ENCODE peak calls at places on chromosome 14, in ten cellular contexts. O, W, F, S, D, L, Y, U, C and P are unnamed samples.

GRCh38 chr14:89182326-89182725 is 234.7 kb downstream of the FOXN3 start:
- DNase-seq in L (no peak), O (no peak), D (no peak), C (no peak), Y (no peak), W (no peak), F (no peak), U (no peak), S (no peak), P (no peak)

GRCh38 chr14:26597136-26598080 is at the start of gene NOVA1:
- DNase-seq in L (no peak), F (peak), C (no peak), S (peak), Y (no peak), U (peak), D (no peak), W (no peak), O (no peak), P (no peak)

GRCh38 chr14:85531594-85532391 is 1.8 kb downstream of the FLRT2 start:
- DNase-seq in W (no peak), L (peak), O (no peak), D (no peak), Y (peak), F (peak), S (peak), U (peak), C (peak), P (no peak)

GRCh38 chr14:57486767-57487379 is 6.8 kb downstream of the CCDC198 start:
- DNase-seq in Y (peak), D (peak), L (no peak), S (peak), F (peak), U (no peak), C (peak), O (peak), W (no peak), P (no peak)

GRCh38 chr14:89719371-89720075 is 235.0 kb downstream of the EFCAB11 start:
- DNase-seq in U (no peak), L (no peak), Y (no peak), D (no peak), W (no peak), F (no peak), S (no peak), O (no peak), C (no peak), P (no peak)

GRCh38 chr14:70425349-70425748 is 8.5 kb upstream of the SYNJ2BP start:
- DNase-seq in D (no peak), L (no peak), W (no peak), Y (no peak), C (no peak), O (no peak), U (no peak), F (no peak), S (no peak), P (no peak)

GRCh38 chr14:71140157-71140556 is 232.9 kb downstream of the PCNX1 start:
- DNase-seq in F (no peak), O (no peak), L (no peak), W (no peak), S (no peak), D (no peak), C (no peak), U (no peak), Y (no peak), P (no peak)

GRCh38 chr14:95185452-95186392 is 28.4 kb upstream of the DICER1 start:
- DNase-seq in Y (peak), O (no peak), U (peak), W (no peak), S (peak), F (peak), C (peak), D (no peak), L (no peak), P (no peak)

GRCh38 chr14:23951590-23952143 is 1.9 kb upstream of the DHRS4 start:
- DNase-seq in S (no peak), U (no peak), Y (no peak), L (no peak), F (peak), D (no peak), O (no peak), W (no peak), C (no peak), P (no peak)

GRCh38 chr14:97306133-97306784 is 509.1 kb downstream of the VRK1 start:
- DNase-seq in L (no peak), D (peak), C (no peak), Y (no peak), S (no peak), W (no peak), O (no peak), U (no peak), F (no peak), P (peak)

GRCh38 chr14:59200214-59200613 is 11.7 kb downstream of the DAAM1 start:
- DNase-seq in S (no peak), O (no peak), C (no peak), Y (no peak), D (no peak), L (no peak), F (no peak), U (no peak), W (no peak), P (no peak)

GRCh38 chr14:62209287-62209899 is 447.2 kb downstream of the SNAPC1 start:
- DNase-seq in D (peak), F (peak), W (no peak), C (peak), Y (peak), U (no peak), L (no peak), S (peak), O (no peak), P (no peak)

GRCh38 chr14:102882233-102882906 is 40.1 kb upstream of the AMN start:
- DNase-seq in Y (no peak), U (no peak), D (no peak), F (no peak), S (no peak), W (no peak), C (no peak), L (no peak), O (no peak), P (no peak)

GRCh38 chr14:67285876-67286452 is 44.7 kb downstream of the PALS1 start:
- DNase-seq in O (peak), S (peak), L (no peak), C (peak), Y (peak), U (no peak), W (no peak), D (peak), F (peak), P (no peak)

GRCh38 chr14:22871962-22872832 is 657 bp downstream of the LRP10 start:
- DNase-seq in F (peak), W (peak), S (peak), L (no peak), C (peak), D (peak), O (peak), Y (peak), U (peak), P (no peak)

GRCh38 chr14:49249022-49249421 is 337.2 kb downstream of the RPS29 start:
- DNase-seq in C (peak), F (no peak), Y (no peak), U (no peak), L (no peak), S (no peak), W (no peak), D (peak), O (no peak), P (no peak)

GRCh38 chr14:67187210-67187609 is 2.0 kb upstream of the GARIN2 start:
- DNase-seq in C (peak), O (no peak), F (peak), L (no peak), W (no peak), D (peak), Y (peak), U (no peak), S (peak), P (no peak)

GRCh38 chr14:65709576-65709975 is 297.0 kb downstream of the FUT8 start:
- DNase-seq in C (no peak), S (peak), U (no peak), L (no peak), Y (no peak), F (no peak), W (no peak), D (no peak), O (no peak), P (no peak)

GRCh38 chr14:71629765-71630502 is 302.3 kb upstream of the RGS6 start:
- DNase-seq in Y (no peak), O (no peak), D (no peak), C (peak), U (no peak), S (peak), F (peak), W (no peak), L (no peak), P (no peak)

GRCh38 chr14:23727566-23728335 is 91.6 kb downstream of the DHRS2 start:
- DNase-seq in C (peak), F (peak), Y (peak), O (peak), W (no peak), D (peak), L (no peak), U (no peak), S (peak), P (no peak)

GRCh38 chr14:52380294-52380693 is 66.2 kb downstream of the PTGER2 start:
- DNase-seq in W (no peak), C (peak), U (no peak), L (no peak), O (no peak), D (no peak), F (peak), S (peak), Y (peak), P (peak)

GRCh38 chr14:55864890-55865655 is 253.1 kb upstream of the PELI2 start:
- DNase-seq in S (no peak), U (no peak), Y (no peak), O (no peak), F (no peak), W (no peak), D (no peak), L (no peak), C (no peak), P (no peak)

GRCh38 chr14:78399316-78399889 is 229.2 kb downstream of the NRXN3 start:
- DNase-seq in C (no peak), D (peak), U (no peak), L (no peak), Y (peak), W (no peak), F (peak), S (peak), O (no peak), P (no peak)